ENCODE peak calls at places on chromosomes 6 and 20, in five cellular contexts. One of them, this sample, is unnamed.

GRCh38 chr20:10565922-10566897 is 107.6 kb downstream of the JAG1 start:
- DNase-seq in HCT116: no peak
- DNase-seq in GM23248: no peak
- DNase-seq in SK-N-MC: no peak
- DNase-seq in ascending aorta: no peak
- DNase-seq in this sample: no peak

GRCh38 chr20:38969708-38970107 is 7.6 kb downstream of the DHX35 start:
- DNase-seq in GM23248: peak
- DNase-seq in HCT116: no peak
- DNase-seq in SK-N-MC: no peak
- DNase-seq in ascending aorta: no peak
- DNase-seq in this sample: no peak

GRCh38 chr6:160386869-160387518 is 38.8 kb downstream of the SLC22A3 start:
- DNase-seq in SK-N-MC: no peak
- DNase-seq in HCT116: peak
- DNase-seq in ascending aorta: no peak
- DNase-seq in GM23248: peak
- DNase-seq in this sample: peak

GRCh38 chr6:98833101-98834059 is 994 bp upstream of the POU3F2 start:
- DNase-seq in SK-N-MC: no peak
- DNase-seq in ascending aorta: no peak
- DNase-seq in HCT116: no peak
- DNase-seq in GM23248: peak
- DNase-seq in this sample: no peak

GRCh38 chr6:56757585-56757984 is 114.9 kb upstream of the DST start:
- DNase-seq in GM23248: peak
- DNase-seq in SK-N-MC: no peak
- DNase-seq in ascending aorta: no peak
- DNase-seq in HCT116: no peak
- DNase-seq in this sample: no peak

GRCh38 chr6:55713411-55713810 is 134.4 kb upstream of the HMGCLL1 start:
- DNase-seq in SK-N-MC: no peak
- DNase-seq in HCT116: no peak
- DNase-seq in ascending aorta: no peak
- DNase-seq in GM23248: peak
- DNase-seq in this sample: no peak

GRCh38 chr20:22584922-22585785 is 782 bp upstream of the FOXA2 start:
- DNase-seq in GM23248: no peak
- DNase-seq in SK-N-MC: no peak
- DNase-seq in ascending aorta: no peak
- DNase-seq in HCT116: no peak
- DNase-seq in this sample: no peak

GRCh38 chr20:55649254-55649653 is 356.1 kb downstream of the CBLN4 start:
- DNase-seq in GM23248: no peak
- DNase-seq in SK-N-MC: no peak
- DNase-seq in HCT116: no peak
- DNase-seq in ascending aorta: no peak
- DNase-seq in this sample: no peak

GRCh38 chr6:3001773-3002293 is 2.1 kb downstream of the NQO2 start:
- DNase-seq in SK-N-MC: no peak
- DNase-seq in ascending aorta: no peak
- DNase-seq in GM23248: peak
- DNase-seq in HCT116: peak
- DNase-seq in this sample: no peak

GRCh38 chr20:577167-577791 is 32.8 kb downstream of the TCF15 start:
- DNase-seq in GM23248: peak
- DNase-seq in ascending aorta: no peak
- DNase-seq in HCT116: peak
- DNase-seq in SK-N-MC: no peak
- DNase-seq in this sample: no peak

GRCh38 chr6:95095855-95096254 is 481.5 kb upstream of the MANEA start:
- DNase-seq in GM23248: no peak
- DNase-seq in HCT116: no peak
- DNase-seq in ascending aorta: no peak
- DNase-seq in SK-N-MC: no peak
- DNase-seq in this sample: no peak
- H3K27ac ChIP-seq in GM23248: no peak
- H3K27ac ChIP-seq in HCT116: peak
- H3K27ac ChIP-seq in ascending aorta: no peak
- H3K27ac ChIP-seq in SK-N-MC: no peak
- H3K27ac ChIP-seq in this sample: peak

GRCh38 chr20:59033616-59034165 is 1.6 kb upstream of the ATP5F1E start:
- DNase-seq in ascending aorta: no peak
- DNase-seq in SK-N-MC: no peak
- DNase-seq in HCT116: no peak
- DNase-seq in GM23248: no peak
- DNase-seq in this sample: no peak
- H3K27ac ChIP-seq in ascending aorta: no peak
- H3K27ac ChIP-seq in SK-N-MC: peak
- H3K27ac ChIP-seq in HCT116: peak
- H3K27ac ChIP-seq in GM23248: peak
- H3K27ac ChIP-seq in this sample: peak

DNA sequence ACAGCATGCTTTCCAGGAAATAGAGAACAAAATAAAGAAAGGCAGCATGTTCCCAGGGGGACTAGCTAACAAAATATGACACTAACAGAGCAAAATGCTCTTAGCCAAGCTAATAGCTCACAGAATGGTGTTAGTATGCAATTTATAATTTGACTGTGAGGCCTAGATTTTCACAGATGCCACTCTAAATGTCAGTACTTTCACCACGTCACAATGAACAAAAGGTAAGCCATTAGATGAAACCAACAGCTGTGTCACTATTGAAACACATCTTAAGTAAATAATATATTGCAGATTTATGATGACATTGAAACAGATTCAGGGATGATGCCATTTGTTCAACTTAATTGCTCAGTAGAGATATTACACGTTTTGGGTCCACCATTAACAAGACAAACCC is 85.4 kb upstream of the KHDRBS2 start:
- DNase-seq in HCT116: no peak
- DNase-seq in ascending aorta: no peak
- DNase-seq in GM23248: no peak
- DNase-seq in SK-N-MC: no peak
- DNase-seq in this sample: no peak
- H3K27ac ChIP-seq in HCT116: no peak
- H3K27ac ChIP-seq in ascending aorta: no peak
- H3K27ac ChIP-seq in GM23248: no peak
- H3K27ac ChIP-seq in SK-N-MC: no peak
- H3K27ac ChIP-seq in this sample: no peak

DNA sequence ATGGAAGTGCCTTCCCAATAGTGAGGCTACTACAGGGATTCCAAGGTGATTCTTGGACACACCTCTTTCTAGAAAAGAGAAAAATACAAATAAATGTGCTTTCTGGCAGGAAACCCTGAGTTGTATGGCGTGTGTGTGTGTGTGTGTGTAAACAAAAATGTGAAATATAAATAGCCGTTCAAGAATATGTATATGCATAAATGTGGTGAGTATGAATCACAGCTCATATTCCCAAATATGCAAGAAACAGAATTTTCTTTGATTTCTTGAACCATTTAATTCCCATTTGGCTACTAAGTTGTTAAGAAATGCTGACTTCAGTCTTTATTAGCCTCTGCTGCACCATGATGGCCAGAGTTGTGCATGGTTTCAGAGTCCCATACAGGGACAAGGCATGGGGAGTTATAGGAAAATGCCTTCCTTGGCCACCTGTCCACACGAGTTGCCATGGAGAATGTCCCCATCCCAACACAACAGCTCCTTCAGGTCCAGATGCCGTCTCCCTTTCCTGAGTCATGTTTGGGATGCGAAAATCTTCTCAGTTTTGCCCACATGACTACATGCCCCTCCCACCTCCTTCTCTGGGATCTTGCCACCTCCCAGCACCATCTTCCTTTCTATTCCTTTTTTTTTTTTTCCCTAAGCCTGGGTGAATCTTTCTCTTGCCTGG is 312.4 kb upstream of the ECI2 start:
- DNase-seq in SK-N-MC: no peak
- DNase-seq in ascending aorta: no peak
- DNase-seq in HCT116: no peak
- DNase-seq in GM23248: no peak
- DNase-seq in this sample: no peak
- H3K27ac ChIP-seq in SK-N-MC: no peak
- H3K27ac ChIP-seq in ascending aorta: no peak
- H3K27ac ChIP-seq in HCT116: no peak
- H3K27ac ChIP-seq in GM23248: no peak
- H3K27ac ChIP-seq in this sample: no peak